ENCODE peak calls at places on chromosomes 11 and 22, in eight cellular contexts. O, A, M, J, H, Y, U and F are unnamed samples.

GRCh38 chr11:65560555-65561418 is 2.6 kb upstream of the LTBP3 start:
- DNase-seq in O (no peak), A (no peak), M (peak; percentile 66), J (no peak), H (peak; percentile 69), Y (no peak), U (no peak), F (no peak)

GRCh38 chr11:64560139-64560771 is 30.8 kb upstream of the SLC22A12 start:
- DNase-seq in O (no peak), A (no peak), M (no peak), J (no peak), H (no peak), Y (no peak), U (no peak), F (no peak)

GRCh38 chr11:114058871-114059277 is 637 bp upstream of the ZBTB16 start:
- DNase-seq in O (no peak), A (no peak), M (no peak), J (no peak), H (peak; percentile 42), Y (no peak), U (no peak), F (no peak)

GRCh38 chr22:50346415-50346945 is 3.4 kb downstream of the PPP6R2 start:
- DNase-seq in O (no peak), A (no peak), M (no peak), J (no peak), H (no peak), Y (no peak), U (no peak), F (no peak)

GRCh38 chr11:107591098-107591445 is at the start of gene ELMOD1:
- DNase-seq in O (no peak), A (peak; percentile 61), M (peak; percentile 23), J (peak; percentile 51), H (peak; percentile 78), Y (no peak), U (no peak), F (no peak)

GRCh38 chr11:107259826-107260225 is 197.8 kb downstream of the CWF19L2 start:
- DNase-seq in O (no peak), A (no peak), M (no peak), J (no peak), H (no peak), Y (no peak), U (no peak), F (no peak)

GRCh38 chr22:48185071-48185470 is 1422.6 kb downstream of the TBC1D22A start:
- DNase-seq in O (no peak), A (no peak), M (no peak), J (no peak), H (no peak), Y (no peak), U (no peak), F (no peak)

GRCh38 chr11:31340903-31341572 is 28.5 kb downstream of the DCDC1 start:
- DNase-seq in O (no peak), A (no peak), M (peak; percentile 41), J (peak; percentile 39), H (peak; percentile 37), Y (no peak), U (peak; percentile 26), F (peak; percentile 9)

GRCh38 chr22:39430576-39431150 is 26.1 kb upstream of the MGAT3 start:
- DNase-seq in O (no peak), A (no peak), M (no peak), J (no peak), H (peak; percentile 1), Y (no peak), U (no peak), F (no peak)

GRCh38 chr22:39429916-39430575 is 26.8 kb upstream of the MGAT3 start:
- DNase-seq in O (no peak), A (no peak), M (no peak), J (no peak), H (peak; percentile 2), Y (no peak), U (no peak), F (no peak)

GRCh38 chr22:39427751-39428596 is 28.4 kb downstream of the TAB1 start:
- DNase-seq in O (no peak), A (no peak), M (no peak), J (no peak), H (peak; percentile 3), Y (no peak), U (no peak), F (no peak)

GRCh38 chr22:39429186-39429585 is 27.6 kb upstream of the MGAT3 start:
- DNase-seq in O (no peak), A (no peak), M (no peak), J (no peak), H (peak; percentile 2), Y (no peak), U (no peak), F (no peak)

DNA sequence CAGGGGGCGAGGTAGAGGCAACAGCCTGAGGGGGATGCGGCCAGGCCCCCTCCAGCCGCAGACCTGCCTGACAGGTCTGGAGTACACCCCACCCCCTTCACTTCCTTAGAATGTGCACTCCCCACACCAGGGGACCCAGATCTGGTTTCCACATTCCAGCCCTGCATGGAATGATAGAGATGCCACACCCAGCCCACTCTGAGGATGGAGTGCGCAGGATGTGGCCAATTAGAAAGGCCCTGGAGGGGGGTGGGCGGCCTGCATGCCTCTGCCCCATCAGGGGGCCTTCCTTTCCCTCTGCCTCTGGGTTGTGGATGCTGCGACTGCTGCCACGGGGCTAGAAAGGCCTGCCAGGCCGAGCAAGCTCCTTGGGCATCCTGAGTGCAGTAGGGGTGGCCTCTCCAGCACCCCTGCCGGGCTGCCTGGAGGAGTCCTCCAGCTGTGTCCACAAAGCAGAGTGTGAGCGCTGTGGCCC is 28.2 kb upstream of the MGAT3 start:
- DNase-seq in O (no peak), A (peak; percentile 74), M (no peak), J (peak; percentile 18), H (peak; percentile 40), Y (no peak), U (no peak), F (no peak)
- H3K4me3 ChIP-seq in O (no peak overlapping the region), A (no peak overlapping the region), M (no peak overlapping the region), J (no peak overlapping the region), H (no peak overlapping the region), Y (no peak overlapping the region), U (no peak overlapping the region), F (no peak overlapping the region)

GRCh38 chr11:118605116-118605867 is 2.1 kb upstream of the PHLDB1 start:
- DNase-seq in O (peak; percentile 90), A (no peak), M (peak; percentile 94), J (peak; percentile 86), H (peak; percentile 86), Y (no peak), U (no peak), F (no peak)

GRCh38 chr11:118606157-118606843 is 1.1 kb upstream of the PHLDB1 start:
- DNase-seq in O (peak; percentile 58), A (no peak), M (no peak), J (peak; percentile 26), H (no peak), Y (no peak), U (no peak), F (no peak)

GRCh38 chr11:118608268-118609214 is 1.1 kb downstream of the PHLDB1 start:
- DNase-seq in O (peak; percentile 92), A (no peak), M (peak; percentile 85), J (peak; percentile 87), H (peak; percentile 81), Y (no peak), U (no peak), F (peak; percentile 74)

GRCh38 chr11:118607401-118608267 is at the start of gene PHLDB1:
- DNase-seq in O (peak; percentile 73), A (no peak), M (peak; percentile 67), J (peak; percentile 84), H (peak; percentile 68), Y (no peak), U (no peak), F (peak; percentile 60)

DNA sequence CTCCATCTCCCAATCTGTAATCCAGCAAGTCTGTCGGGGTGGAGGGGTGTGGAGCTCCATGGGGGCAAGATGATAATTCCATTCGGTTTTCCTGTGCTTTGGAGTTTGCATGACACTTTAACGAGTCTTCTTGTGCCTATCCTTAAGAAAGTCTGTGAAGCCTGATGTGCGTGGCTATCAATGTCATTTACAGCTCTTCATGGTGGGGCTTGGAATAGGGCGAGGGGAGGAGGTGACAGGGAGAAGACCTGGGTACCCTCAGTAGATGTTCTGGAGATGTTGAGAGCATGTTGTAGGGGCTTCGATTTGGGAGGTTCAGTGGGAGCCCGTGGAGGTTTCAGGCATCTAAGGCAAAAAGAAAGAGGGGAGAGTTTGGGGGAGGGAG is 579 bp upstream of the PHLDB1 start:
- DNase-seq in O (peak; percentile 28), A (no peak), M (no peak), J (no peak), H (no peak), Y (no peak), U (no peak), F (no peak)
- H3K27ac ChIP-seq in O (peak overlapping the region; percentile 90), A (no peak overlapping the region), M (peak overlapping the region; percentile 33), J (no peak overlapping the region), H (peak overlapping the region; percentile 76), Y (peak overlapping the region; percentile 95), U (no peak overlapping the region), F (no peak overlapping the region)

GRCh38 chr11:119790476-119790875 is 61.5 kb upstream of the NECTIN1 start:
- DNase-seq in O (no peak), A (no peak), M (no peak), J (no peak), H (no peak), Y (no peak), U (no peak), F (no peak)

GRCh38 chr11:119793335-119793984 is 64.5 kb upstream of the NECTIN1 start:
- DNase-seq in O (no peak), A (no peak), M (no peak), J (no peak), H (no peak), Y (no peak), U (no peak), F (no peak)

GRCh38 chr11:119789766-119790407 is 60.9 kb upstream of the NECTIN1 start:
- DNase-seq in O (no peak), A (no peak), M (no peak), J (no peak), H (no peak), Y (no peak), U (no peak), F (no peak)

GRCh38 chr11:119791047-119791446 is 62.0 kb upstream of the NECTIN1 start:
- DNase-seq in O (no peak), A (no peak), M (no peak), J (no peak), H (no peak), Y (no peak), U (no peak), F (no peak)

GRCh38 chr11:119791701-119792151 is 62.7 kb upstream of the NECTIN1 start:
- DNase-seq in O (no peak), A (peak; percentile 6), M (peak; percentile 37), J (no peak), H (peak; percentile 28), Y (no peak), U (no peak), F (no peak)
- H3K4me1 ChIP-seq in O (no peaks in the 10 kb centered on the region), A (peaks cover 36% of the 10 kb centered on the region), M (no peaks in the 10 kb centered on the region), J (no peaks in the 10 kb centered on the region), H (no peaks in the 10 kb centered on the region), Y (peaks cover 4% of the 10 kb centered on the region), U (no peaks in the 10 kb centered on the region), F (no peaks in the 10 kb centered on the region)

GRCh38 chr22:18075101-18075730 is 2.6 kb upstream of the PEX26 start:
- DNase-seq in O (no peak), A (no peak), M (no peak), J (no peak), H (no peak), Y (no peak), U (no peak), F (no peak)

GRCh38 chr22:18077639-18078328 is at the start of gene PEX26:
- DNase-seq in O (peak; percentile 96), A (peak; percentile 88), M (peak; percentile 95), J (peak; percentile 98), H (peak; percentile 97), Y (peak; percentile 89), U (peak; percentile 87), F (peak; percentile 91)

GRCh38 chr22:18077087-18077638 is 627 bp upstream of the PEX26 start:
- DNase-seq in O (no peak), A (no peak), M (no peak), J (no peak), H (no peak), Y (no peak), U (no peak), F (peak; percentile 6)

GRCh38 chr22:18078329-18079041 is 695 bp downstream of the PEX26 start:
- DNase-seq in O (no peak), A (no peak), M (peak; percentile 19), J (peak; percentile 34), H (peak; percentile 68), Y (no peak), U (no peak), F (no peak)

DNA sequence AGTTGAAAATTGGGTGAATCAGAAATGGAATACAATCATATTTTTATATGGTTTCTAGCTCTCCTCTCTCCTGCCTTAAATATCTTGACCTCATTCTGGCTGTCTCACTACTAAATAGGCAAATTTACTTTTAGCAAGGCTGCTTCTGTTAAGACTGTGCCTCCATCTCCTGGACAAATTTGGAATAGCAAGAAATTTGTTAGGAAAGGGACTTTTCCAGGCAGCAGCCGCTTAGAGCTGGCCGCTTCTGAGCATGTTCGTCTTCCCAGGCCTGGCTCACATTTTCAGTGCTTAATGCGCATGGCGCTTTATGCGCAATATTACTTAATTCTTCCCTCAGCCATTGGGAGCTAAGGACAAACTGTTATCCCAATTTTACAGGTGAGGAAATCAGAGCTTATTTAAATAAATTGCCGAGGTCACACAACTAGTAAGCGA is 1.7 kb upstream of the PEX26 start:
- DNase-seq in O (peak; percentile 74), A (peak; percentile 79), M (peak; percentile 91), J (peak; percentile 89), H (peak; percentile 93), Y (no peak), U (peak; percentile 75), F (peak; percentile 65)
- H3K4me3 ChIP-seq in O (no peak overlapping the region), A (no peak overlapping the region), M (no peak overlapping the region), J (no peak overlapping the region), H (no peak overlapping the region), Y (peak overlapping the region; percentile 88), U (no peak overlapping the region), F (no peak overlapping the region)